ENCODE peak calls at places on chromosomes 16 and 17, in four cellular contexts. One of them, this sample, is unnamed.

GRCh38 chr16:11139624-11140375 is 116.2 kb downstream of the SOCS1 start:
- DNase-seq in testis: no peak
- DNase-seq in mammary epithelial cell: no peak
- DNase-seq in kidney tubule cell: peak; percentile 84
- DNase-seq in this sample: no peak

GRCh38 chr17:81193470-81194224 is 27.6 kb upstream of the AATK start:
- DNase-seq in testis: no peak
- DNase-seq in mammary epithelial cell: no peak
- DNase-seq in kidney tubule cell: no peak
- DNase-seq in this sample: no peak

GRCh38 chr17:57001541-57001940 is 23.6 kb downstream of the SCPEP1 start:
- DNase-seq in testis: no peak
- DNase-seq in mammary epithelial cell: no peak
- DNase-seq in kidney tubule cell: no peak
- DNase-seq in this sample: no peak

GRCh38 chr17:39591958-39592954 is 15.5 kb downstream of the NEUROD2 start:
- DNase-seq in testis: peak; percentile 37
- DNase-seq in mammary epithelial cell: peak; percentile 40
- DNase-seq in kidney tubule cell: peak; percentile 60
- DNase-seq in this sample: no peak

GRCh38 chr16:11792404-11793260 is 4.4 kb downstream of the ZC3H7A start:
- DNase-seq in testis: no peak
- DNase-seq in mammary epithelial cell: no peak
- DNase-seq in kidney tubule cell: no peak
- DNase-seq in this sample: no peak

GRCh38 chr16:72740346-72740745 is 307.6 kb downstream of the ZFHX3 start:
- DNase-seq in testis: no peak
- DNase-seq in mammary epithelial cell: no peak
- DNase-seq in kidney tubule cell: peak; percentile 55
- DNase-seq in this sample: no peak

GRCh38 chr16:66204761-66205160 is 161.7 kb upstream of the CDH5 start:
- DNase-seq in testis: no peak
- DNase-seq in mammary epithelial cell: no peak
- DNase-seq in kidney tubule cell: no peak
- DNase-seq in this sample: no peak

GRCh38 chr17:42563543-42563942 is 1.6 kb downstream of the COASY start:
- DNase-seq in testis: no peak
- DNase-seq in mammary epithelial cell: peak; percentile 51
- DNase-seq in kidney tubule cell: peak; percentile 80
- DNase-seq in this sample: no peak

GRCh38 chr17:22496450-22496849 is 804.1 kb downstream of the KCNJ18 start:
- DNase-seq in testis: no peak
- DNase-seq in mammary epithelial cell: no peak
- DNase-seq in kidney tubule cell: no peak
- DNase-seq in this sample: no peak